ENCODE peak calls at places on chromosome X, in five cellular contexts. L is cardiac muscle cell, V is RWPE1, P is thyroid gland, N is heart left ventricle. H is an unnamed sample.

GRCh38 chrX:154074199-154074598 is 23.3 kb downstream of the MECP2 start:
- DNase-seq in L (peak), V (peak), P (no peak), N (no peak), H (peak)

GRCh38 chrX:26613951-26614350 is 398.0 kb downstream of the MAGEB5 start:
- DNase-seq in L (no peak), V (no peak), P (no peak), N (no peak), H (no peak)

GRCh38 chrX:123959281-123960063 is 2.0 kb upstream of the STAG2 start:
- DNase-seq in L (peak), V (peak), P (peak), N (peak), H (peak)

GRCh38 chrX:154018518-154019060 is 1.1 kb downstream of the IRAK1 start:
- DNase-seq in L (no peak), V (no peak), P (no peak), N (no peak), H (no peak)

GRCh38 chrX:66676990-66677389 is 38.1 kb upstream of the EDA2R start:
- DNase-seq in L (peak), V (peak), P (no peak), N (no peak), H (peak)

GRCh38 chrX:20547649-20548051 is 280.9 kb upstream of the RPS6KA3 start:
- DNase-seq in L (peak), V (no peak), P (peak), N (no peak), H (no peak)

GRCh38 chrX:10892605-10893225 is 218.4 kb upstream of the HCCS start:
- DNase-seq in L (peak), V (no peak), P (no peak), N (no peak), H (no peak)

GRCh38 chrX:10021461-10022272 is 54.5 kb downstream of the CLDN34 start:
- DNase-seq in L (no peak), V (no peak), P (no peak), N (no peak), H (no peak)

GRCh38 chrX:132741706-132742105 is 216.7 kb downstream of the HS6ST2 start:
- DNase-seq in L (no peak), V (peak), P (no peak), N (no peak), H (no peak)

GRCh38 chrX:118569676-118570075 is 74.1 kb downstream of the DOCK11 start:
- DNase-seq in L (peak), V (no peak), P (no peak), N (no peak), H (no peak)

GRCh38 chrX:152958524-152959465 is 35.1 kb downstream of the PNMA5 start:
- DNase-seq in L (peak), V (peak), P (peak), N (peak), H (peak)

GRCh38 chrX:39688576-39689373 is 409.0 kb downstream of the BCOR start:
- DNase-seq in L (peak), V (peak), P (peak), N (peak), H (no peak)

DNA sequence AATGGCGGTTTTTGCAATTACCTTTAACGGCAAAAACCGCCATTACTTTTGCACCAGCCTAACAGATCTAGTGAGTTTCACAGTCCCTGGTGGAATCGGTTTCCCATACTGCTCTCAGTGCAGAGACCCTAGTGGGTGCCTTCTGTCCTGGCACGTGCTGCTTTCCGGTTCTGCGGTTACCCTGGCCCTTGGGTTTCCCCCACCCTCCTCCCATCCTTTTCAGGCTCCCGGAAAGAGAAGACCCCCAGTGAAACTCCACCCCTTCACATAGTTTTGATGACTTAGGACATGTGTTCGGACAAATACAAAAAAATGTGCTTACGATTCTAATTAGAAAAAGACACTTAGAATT is 36.9 kb downstream of the NLGN3 start:
- DNase-seq in L (no peak), V (no peak), P (peak), N (peak), H (no peak)
- H3K27ac ChIP-seq in L (peak), V (peak), P (peak), N (peak), H (peak)

DNA sequence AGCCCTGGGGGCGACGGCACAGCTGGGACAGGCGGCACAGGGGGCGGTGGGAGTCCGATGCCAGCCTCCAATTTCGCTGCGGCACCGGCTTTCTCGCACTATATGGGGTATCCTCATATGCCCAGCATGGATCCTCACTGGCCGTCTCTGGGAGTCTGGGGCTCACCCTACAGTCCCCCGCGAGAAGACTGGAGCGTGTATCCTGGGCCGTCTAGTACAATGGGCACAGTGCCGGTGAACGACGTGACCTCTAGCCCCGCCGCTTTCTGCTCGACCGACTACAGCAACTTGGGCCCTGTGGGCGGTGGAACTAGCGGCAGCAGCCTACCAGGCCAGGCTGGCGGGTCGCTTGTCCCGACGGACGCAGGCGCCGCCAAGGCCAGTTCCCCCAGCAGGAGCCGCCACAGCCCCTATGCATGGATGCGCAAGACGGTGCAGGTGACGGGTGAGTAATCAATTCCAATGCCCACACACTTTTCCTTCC is 500 bp downstream of the CDX4 start:
- DNase-seq in L (no peak), V (no peak), P (no peak), N (no peak), H (no peak)
- TF ChIP-seq CTCF in L (no peak), V (no peak), P (no peak), N (no peak), H (no peak)

GRCh38 chrX:41441934-41442823 is 5.0 kb upstream of the NYX start:
- DNase-seq in L (peak), V (peak), P (peak), N (peak), H (peak)
- H3K27ac ChIP-seq in L (peak), V (peak), P (peak), N (peak), H (no peak)

DNA sequence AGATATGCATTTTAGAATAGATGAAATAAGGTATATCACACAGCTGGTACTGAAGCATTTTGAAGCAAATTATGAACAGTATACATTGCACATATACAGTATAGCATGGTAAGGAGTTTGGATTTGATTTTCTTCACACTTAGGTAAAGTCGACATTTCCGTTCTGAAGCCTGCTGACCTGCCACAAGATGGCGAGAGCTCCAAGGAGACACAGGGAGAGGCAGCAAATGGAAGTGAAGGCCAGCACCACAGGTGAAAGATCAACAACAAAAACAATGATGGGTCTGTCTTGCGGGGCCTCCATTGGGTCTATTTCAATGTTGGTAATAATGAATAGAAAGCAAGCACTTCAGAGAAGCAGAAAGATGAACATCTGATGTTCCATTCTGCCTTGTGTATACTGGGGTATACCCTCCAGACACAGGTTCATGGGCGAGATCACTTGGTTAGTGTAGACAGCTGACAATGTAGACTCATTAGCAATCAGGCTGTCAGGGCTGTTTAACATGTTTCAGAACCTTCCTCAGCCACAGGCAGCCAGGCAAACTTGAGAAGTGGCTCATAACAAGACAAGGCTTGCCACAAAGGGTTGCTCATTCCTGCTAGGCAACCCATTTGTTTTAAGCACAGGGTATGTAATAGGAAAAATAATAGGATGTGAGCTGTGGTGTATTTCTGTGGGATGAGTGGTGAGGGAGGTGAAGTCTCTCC is 21.4 kb upstream of the NOX1 start:
- DNase-seq in L (peak), V (peak), P (peak), N (no peak), H (peak)
- TF ChIP-seq CTCF in L (peak), V (peak), P (no peak), N (peak), H (peak)

GRCh38 chrX:128805236-128805635 is 718.1 kb downstream of the SMARCA1 start:
- DNase-seq in L (no peak), V (no peak), P (no peak), N (no peak), H (no peak)
- H3K27ac ChIP-seq in L (no peak), V (no peak), P (no peak), N (no peak), H (no peak)

GRCh38 chrX:104913348-104913747 is 307.1 kb downstream of the TEX13A start:
- DNase-seq in L (peak), V (peak), P (no peak), N (no peak), H (no peak)
- TF ChIP-seq CTCF in L (peak), V (peak), P (no peak), N (peak), H (peak)

GRCh38 chrX:96382018-96382417 is 302.6 kb upstream of the DIAPH2 start:
- DNase-seq in L (no peak), V (no peak), P (no peak), N (no peak), H (no peak)
- H3K27ac ChIP-seq in L (no peak), V (no peak), P (no peak), N (no peak), H (no peak)

GRCh38 chrX:15645266-15645665 is 19.3 kb downstream of the CLTRN start:
- DNase-seq in L (no peak), V (no peak), P (no peak), N (no peak), H (no peak)
- TF ChIP-seq CTCF in L (no peak), V (no peak), P (no peak), N (peak), H (no peak)

DNA sequence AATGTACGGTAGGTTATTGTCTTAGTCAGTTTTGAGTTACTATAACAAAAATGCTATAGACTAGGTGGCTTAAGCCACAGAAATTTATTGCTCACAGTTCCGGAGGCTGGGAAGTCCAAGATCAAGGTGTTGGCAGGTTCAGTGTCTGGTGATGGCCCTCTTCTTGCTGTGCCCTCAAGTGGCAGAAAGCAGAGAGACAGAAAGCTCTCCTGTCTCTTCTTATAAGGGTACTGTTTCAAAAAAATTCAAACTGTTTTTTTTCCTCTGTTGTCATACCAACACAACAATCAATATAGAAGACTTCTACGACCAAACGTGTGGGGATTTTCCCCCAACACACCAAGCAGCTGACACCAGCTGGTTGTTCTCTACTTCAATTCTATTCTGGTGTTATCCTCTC is 53.4 kb downstream of the ADGRG4 start:
- DNase-seq in L (no peak), V (no peak), P (no peak), N (no peak), H (peak)
- H3K27ac ChIP-seq in L (no peak), V (no peak), P (no peak), N (no peak), H (peak)